ENCODE peak calls at places on chromosomes 3 and 15, in nine cellular contexts. One of them, this sample, is unnamed.

GRCh38 chr3:152253514-152253913 is 15.2 kb upstream of the MBNL1 start:
- DNase-seq in IMR-90: no peak
- DNase-seq in epithelial cell of proximal tubule: no peak
- DNase-seq in PC-3: no peak
- DNase-seq in brain microvascular endothelial cell: no peak
- DNase-seq in testis: no peak
- DNase-seq in suprapubic skin: no peak
- DNase-seq in tibial artery: no peak
- DNase-seq in OCI-LY7: no peak
- DNase-seq in this sample: no peak

GRCh38 chr3:12371525-12372140 is 82.8 kb downstream of the PPARG start:
- DNase-seq in suprapubic skin: no peak
- DNase-seq in brain microvascular endothelial cell: no peak
- DNase-seq in tibial artery: no peak
- DNase-seq in OCI-LY7: no peak
- DNase-seq in testis: peak
- DNase-seq in PC-3: peak
- DNase-seq in IMR-90: peak
- DNase-seq in epithelial cell of proximal tubule: no peak
- DNase-seq in this sample: peak

GRCh38 chr15:94792166-94792565 is 560.8 kb downstream of the MCTP2 start:
- DNase-seq in IMR-90: peak
- DNase-seq in testis: no peak
- DNase-seq in tibial artery: no peak
- DNase-seq in brain microvascular endothelial cell: peak
- DNase-seq in epithelial cell of proximal tubule: no peak
- DNase-seq in suprapubic skin: no peak
- DNase-seq in OCI-LY7: no peak
- DNase-seq in PC-3: peak
- DNase-seq in this sample: peak

GRCh38 chr15:31079519-31079918 is 22.0 kb downstream of the TRPM1 start:
- DNase-seq in IMR-90: peak
- DNase-seq in epithelial cell of proximal tubule: no peak
- DNase-seq in suprapubic skin: no peak
- DNase-seq in OCI-LY7: no peak
- DNase-seq in brain microvascular endothelial cell: peak
- DNase-seq in testis: no peak
- DNase-seq in tibial artery: no peak
- DNase-seq in PC-3: peak
- DNase-seq in this sample: no peak

GRCh38 chr3:11924518-11924917 is 77.8 kb upstream of the TAMM41 start:
- DNase-seq in brain microvascular endothelial cell: no peak
- DNase-seq in tibial artery: no peak
- DNase-seq in IMR-90: no peak
- DNase-seq in testis: no peak
- DNase-seq in suprapubic skin: no peak
- DNase-seq in OCI-LY7: no peak
- DNase-seq in PC-3: no peak
- DNase-seq in epithelial cell of proximal tubule: no peak
- DNase-seq in this sample: no peak

GRCh38 chr15:85710340-85710842 is 84.3 kb downstream of the KLHL25 start:
- DNase-seq in IMR-90: no peak
- DNase-seq in brain microvascular endothelial cell: no peak
- DNase-seq in testis: no peak
- DNase-seq in suprapubic skin: no peak
- DNase-seq in OCI-LY7: no peak
- DNase-seq in PC-3: no peak
- DNase-seq in tibial artery: no peak
- DNase-seq in epithelial cell of proximal tubule: no peak
- DNase-seq in this sample: no peak

GRCh38 chr15:67879440-67880129 is 39.7 kb upstream of the RNU6-1 start:
- DNase-seq in brain microvascular endothelial cell: no peak
- DNase-seq in epithelial cell of proximal tubule: no peak
- DNase-seq in IMR-90: no peak
- DNase-seq in testis: no peak
- DNase-seq in OCI-LY7: no peak
- DNase-seq in tibial artery: no peak
- DNase-seq in suprapubic skin: no peak
- DNase-seq in PC-3: no peak
- DNase-seq in this sample: no peak

GRCh38 chr3:169526246-169526645 is 137.3 kb downstream of the MECOM start:
- DNase-seq in suprapubic skin: no peak
- DNase-seq in IMR-90: peak
- DNase-seq in tibial artery: no peak
- DNase-seq in testis: no peak
- DNase-seq in brain microvascular endothelial cell: no peak
- DNase-seq in epithelial cell of proximal tubule: no peak
- DNase-seq in PC-3: peak
- DNase-seq in OCI-LY7: no peak
- DNase-seq in this sample: peak

GRCh38 chr15:81910997-81911396 is 134.8 kb downstream of the MEX3B start:
- DNase-seq in PC-3: no peak
- DNase-seq in OCI-LY7: no peak
- DNase-seq in suprapubic skin: no peak
- DNase-seq in epithelial cell of proximal tubule: no peak
- DNase-seq in IMR-90: no peak
- DNase-seq in brain microvascular endothelial cell: no peak
- DNase-seq in testis: no peak
- DNase-seq in tibial artery: no peak
- DNase-seq in this sample: peak

GRCh38 chr15:33461671-33462070 is 150.9 kb downstream of the RYR3 start:
- DNase-seq in OCI-LY7: no peak
- DNase-seq in PC-3: no peak
- DNase-seq in suprapubic skin: no peak
- DNase-seq in testis: no peak
- DNase-seq in tibial artery: no peak
- DNase-seq in brain microvascular endothelial cell: no peak
- DNase-seq in epithelial cell of proximal tubule: no peak
- DNase-seq in IMR-90: no peak
- DNase-seq in this sample: no peak

DNA sequence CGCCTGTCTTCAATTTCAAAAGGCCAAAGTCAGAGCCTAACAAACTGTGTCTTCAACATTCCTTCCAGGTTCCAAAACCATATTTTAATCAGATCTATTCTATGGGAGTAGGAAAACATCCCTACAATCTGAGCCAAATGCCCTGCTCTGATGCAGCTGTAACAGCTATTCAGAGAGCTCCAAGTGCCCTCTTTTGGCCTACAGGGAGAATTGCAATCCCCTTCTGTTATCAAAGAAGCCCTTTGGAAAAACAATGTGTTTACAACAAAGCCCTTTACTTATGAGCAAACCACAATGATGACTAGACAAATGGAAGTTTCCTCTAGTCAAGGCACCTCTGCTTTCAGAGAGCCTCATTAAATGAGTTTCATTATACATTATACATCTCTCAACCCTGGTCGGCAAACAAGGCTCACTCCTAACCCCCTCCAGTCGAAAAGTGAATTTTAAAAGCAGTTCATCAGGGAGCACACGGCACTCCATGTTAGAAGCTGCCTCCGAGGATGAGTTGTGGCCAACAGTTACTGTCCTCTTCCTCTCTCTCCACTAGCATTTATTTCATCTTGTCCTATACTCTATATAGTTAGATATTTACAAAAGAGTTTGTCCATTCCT is 42.6 kb upstream of the TMCO5A start:
- DNase-seq in tibial artery: no peak
- DNase-seq in brain microvascular endothelial cell: peak
- DNase-seq in OCI-LY7: peak
- DNase-seq in suprapubic skin: no peak
- DNase-seq in IMR-90: peak
- DNase-seq in epithelial cell of proximal tubule: no peak
- DNase-seq in testis: peak
- DNase-seq in PC-3: peak
- DNase-seq in this sample: peak
- TF ChIP-seq CTCF in tibial artery: peak
- TF ChIP-seq CTCF in brain microvascular endothelial cell: peak
- TF ChIP-seq CTCF in OCI-LY7: peak
- TF ChIP-seq CTCF in suprapubic skin: peak
- TF ChIP-seq CTCF in IMR-90: peak
- TF ChIP-seq CTCF in epithelial cell of proximal tubule: peak
- TF ChIP-seq CTCF in testis: peak
- TF ChIP-seq CTCF in PC-3: peak
- TF ChIP-seq CTCF in this sample: peak

GRCh38 chr15:96338772-96339661 is 8.5 kb downstream of the NR2F2 start:
- DNase-seq in PC-3: peak
- DNase-seq in testis: no peak
- DNase-seq in epithelial cell of proximal tubule: no peak
- DNase-seq in suprapubic skin: no peak
- DNase-seq in IMR-90: no peak
- DNase-seq in tibial artery: no peak
- DNase-seq in brain microvascular endothelial cell: peak
- DNase-seq in OCI-LY7: no peak
- DNase-seq in this sample: peak

GRCh38 chr15:96336045-96336642 is 5.6 kb downstream of the NR2F2 start:
- DNase-seq in OCI-LY7: no peak
- DNase-seq in PC-3: peak
- DNase-seq in epithelial cell of proximal tubule: no peak
- DNase-seq in tibial artery: no peak
- DNase-seq in testis: no peak
- DNase-seq in suprapubic skin: no peak
- DNase-seq in IMR-90: no peak
- DNase-seq in brain microvascular endothelial cell: peak
- DNase-seq in this sample: peak

GRCh38 chr15:96336643-96337353 is 6.3 kb downstream of the NR2F2 start:
- DNase-seq in IMR-90: no peak
- DNase-seq in brain microvascular endothelial cell: peak
- DNase-seq in tibial artery: peak
- DNase-seq in testis: no peak
- DNase-seq in suprapubic skin: no peak
- DNase-seq in epithelial cell of proximal tubule: no peak
- DNase-seq in OCI-LY7: no peak
- DNase-seq in PC-3: peak
- DNase-seq in this sample: peak

GRCh38 chr15:96337991-96338771 is 7.7 kb downstream of the NR2F2 start:
- DNase-seq in testis: no peak
- DNase-seq in PC-3: peak
- DNase-seq in brain microvascular endothelial cell: no peak
- DNase-seq in IMR-90: no peak
- DNase-seq in tibial artery: no peak
- DNase-seq in epithelial cell of proximal tubule: no peak
- DNase-seq in suprapubic skin: no peak
- DNase-seq in OCI-LY7: no peak
- DNase-seq in this sample: peak

DNA sequence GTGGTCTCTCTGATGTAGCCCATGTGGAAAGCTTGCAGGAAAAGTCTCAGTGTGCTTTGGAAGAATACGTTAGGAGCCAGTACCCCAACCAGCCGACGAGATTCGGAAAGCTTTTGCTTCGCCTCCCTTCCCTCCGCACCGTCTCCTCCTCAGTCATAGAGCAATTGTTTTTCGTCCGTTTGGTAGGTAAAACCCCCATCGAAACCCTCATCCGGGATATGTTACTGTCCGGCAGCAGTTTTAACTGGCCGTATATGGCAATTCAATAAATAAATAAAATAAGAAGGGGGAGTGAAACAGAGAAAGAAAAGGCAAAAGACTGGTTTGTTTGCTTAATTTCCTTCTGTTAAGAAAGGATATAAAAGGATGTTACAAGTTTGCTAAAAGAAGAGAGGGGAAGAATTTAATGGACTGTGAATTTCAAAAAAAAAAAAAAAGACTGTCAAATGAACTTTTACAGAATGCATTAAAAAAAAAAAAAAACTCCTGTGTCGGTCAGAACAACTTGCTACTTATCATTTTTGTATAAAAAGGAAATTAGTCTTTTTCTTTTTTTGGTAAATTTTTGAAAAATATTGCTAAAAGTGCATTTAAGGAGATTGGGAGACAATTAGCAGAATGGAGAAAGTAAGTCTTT is 7.0 kb downstream of the NR2F2 start:
- DNase-seq in epithelial cell of proximal tubule: no peak
- DNase-seq in testis: no peak
- DNase-seq in tibial artery: no peak
- DNase-seq in brain microvascular endothelial cell: peak
- DNase-seq in suprapubic skin: no peak
- DNase-seq in IMR-90: no peak
- DNase-seq in PC-3: peak
- DNase-seq in OCI-LY7: no peak
- DNase-seq in this sample: peak
- H3K4me3 ChIP-seq in epithelial cell of proximal tubule: peak
- H3K4me3 ChIP-seq in testis: peak
- H3K4me3 ChIP-seq in tibial artery: peak
- H3K4me3 ChIP-seq in brain microvascular endothelial cell: peak
- H3K4me3 ChIP-seq in suprapubic skin: peak
- H3K4me3 ChIP-seq in IMR-90: peak
- H3K4me3 ChIP-seq in PC-3: peak
- H3K4me3 ChIP-seq in OCI-LY7: no peak
- H3K4me3 ChIP-seq in this sample: peak

DNA sequence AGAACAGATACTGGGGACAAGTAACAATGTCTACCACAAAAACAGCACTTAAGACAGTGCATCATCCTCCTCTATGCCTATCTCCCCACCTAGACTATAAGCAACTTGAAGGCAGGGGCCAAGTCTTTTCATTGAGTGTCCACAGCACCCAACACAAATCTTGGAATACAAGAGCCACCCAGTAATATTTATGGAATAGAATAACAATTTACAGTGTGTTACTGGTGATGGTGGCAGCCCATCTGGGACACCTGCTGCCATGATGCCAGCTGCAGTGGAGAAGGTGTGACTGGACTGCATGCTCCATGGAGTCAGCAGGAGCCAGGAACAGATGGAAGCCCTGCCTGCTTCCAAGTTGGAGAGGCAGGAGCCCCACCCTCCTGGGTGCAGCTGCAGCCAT is 94.7 kb downstream of the TPRA1 start:
- DNase-seq in PC-3: no peak
- DNase-seq in OCI-LY7: no peak
- DNase-seq in epithelial cell of proximal tubule: no peak
- DNase-seq in testis: no peak
- DNase-seq in brain microvascular endothelial cell: no peak
- DNase-seq in IMR-90: no peak
- DNase-seq in tibial artery: no peak
- DNase-seq in suprapubic skin: no peak
- DNase-seq in this sample: no peak
- TF ChIP-seq CTCF in PC-3: no peak
- TF ChIP-seq CTCF in OCI-LY7: no peak
- TF ChIP-seq CTCF in epithelial cell of proximal tubule: no peak
- TF ChIP-seq CTCF in testis: no peak
- TF ChIP-seq CTCF in brain microvascular endothelial cell: no peak
- TF ChIP-seq CTCF in IMR-90: no peak
- TF ChIP-seq CTCF in tibial artery: no peak
- TF ChIP-seq CTCF in suprapubic skin: no peak
- TF ChIP-seq CTCF in this sample: no peak

DNA sequence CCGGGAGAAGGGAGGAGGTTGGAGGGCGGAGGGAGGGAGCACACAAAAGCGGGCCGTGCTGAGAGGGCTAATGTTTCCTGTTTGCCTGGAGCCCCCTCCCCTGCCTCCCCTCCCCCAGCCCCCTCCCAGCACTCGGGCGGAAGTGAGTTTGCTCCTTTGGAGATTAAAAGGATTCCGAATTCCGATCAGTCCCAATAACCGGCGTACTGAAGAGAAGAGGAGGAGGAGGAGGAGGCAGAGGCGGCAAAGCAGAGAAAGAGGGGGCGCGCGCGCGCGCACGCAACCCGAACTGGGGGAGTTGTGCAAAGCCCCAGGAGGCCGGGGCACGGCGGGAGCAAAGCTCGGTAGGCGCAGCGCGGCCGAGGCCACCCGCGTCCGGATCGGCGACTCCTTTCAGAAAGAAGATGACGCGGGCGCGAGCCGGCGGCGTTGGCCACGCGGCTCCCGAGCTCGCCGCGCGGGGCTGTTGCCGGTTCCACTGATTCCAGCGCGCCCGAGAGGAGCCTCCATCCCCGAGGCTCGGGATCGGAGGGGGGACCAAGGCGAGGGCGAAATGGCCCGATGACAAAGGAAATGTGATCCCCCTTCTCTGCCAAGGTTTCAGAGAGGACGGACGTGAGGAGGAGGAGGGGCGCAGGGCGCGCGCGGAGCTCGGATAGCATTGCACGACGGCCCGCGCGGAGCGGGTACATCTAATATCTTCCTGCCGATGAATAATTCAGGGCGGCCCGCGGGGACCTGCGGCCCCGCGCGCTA is 1.2 kb upstream of the TRIM71 start:
- DNase-seq in brain microvascular endothelial cell: no peak
- DNase-seq in epithelial cell of proximal tubule: no peak
- DNase-seq in OCI-LY7: no peak
- DNase-seq in testis: peak
- DNase-seq in IMR-90: no peak
- DNase-seq in suprapubic skin: peak
- DNase-seq in tibial artery: no peak
- DNase-seq in PC-3: no peak
- DNase-seq in this sample: peak
- H3K4me3 ChIP-seq in brain microvascular endothelial cell: peak
- H3K4me3 ChIP-seq in epithelial cell of proximal tubule: peak
- H3K4me3 ChIP-seq in OCI-LY7: peak
- H3K4me3 ChIP-seq in testis: peak
- H3K4me3 ChIP-seq in IMR-90: peak
- H3K4me3 ChIP-seq in suprapubic skin: peak
- H3K4me3 ChIP-seq in tibial artery: peak
- H3K4me3 ChIP-seq in PC-3: peak
- H3K4me3 ChIP-seq in this sample: peak

This sample was measured in astrocyte of the spinal cord.